ENCODE peak calls at places on chromosomes 4 and X, in four cellular contexts. Q is pancreas, B is heart left ventricle, T is AG04450. I is an unnamed sample.

GRCh38 chr4:55395218-55395528 is 584 bp upstream of the TMEM165 start:
- DNase-seq in Q (no peak), T (no peak), B (no peak), I (no peak)

GRCh38 chr4:128163177-128164117 is 102.3 kb downstream of the LARP1B start:
- DNase-seq in Q (no peak), T (peak), B (no peak), I (no peak)

GRCh38 chr4:165631208-165631894 is 241.7 kb upstream of the TLL1 start:
- DNase-seq in T (no peak), B (no peak), Q (no peak), I (no peak)

GRCh38 chr4:124454772-124455270 is 257.7 kb downstream of the ANKRD50 start:
- DNase-seq in B (no peak), Q (no peak), T (no peak), I (no peak)

GRCh38 chr4:146398404-146398803 is 123.3 kb downstream of the SLC10A7 start:
- DNase-seq in T (no peak), B (no peak), Q (no peak), I (no peak)

GRCh38 chrX:8848921-8849320 is 47.7 kb upstream of the FAM9A start:
- DNase-seq in Q (no peak), T (no peak), B (no peak), I (no peak)

GRCh38 chr4:177450421-177451107 is 8.3 kb upstream of the AGA start:
- DNase-seq in T (no peak), B (no peak), Q (no peak), I (no peak)

GRCh38 chr4:26161030-26161824 is 159.6 kb upstream of the RBPJ start:
- DNase-seq in B (no peak), Q (no peak), T (no peak), I (no peak)

GRCh38 chr4:173835863-173836262 is 305.8 kb upstream of the HAND2 start:
- DNase-seq in Q (no peak), B (peak), T (peak), I (no peak)

DNA sequence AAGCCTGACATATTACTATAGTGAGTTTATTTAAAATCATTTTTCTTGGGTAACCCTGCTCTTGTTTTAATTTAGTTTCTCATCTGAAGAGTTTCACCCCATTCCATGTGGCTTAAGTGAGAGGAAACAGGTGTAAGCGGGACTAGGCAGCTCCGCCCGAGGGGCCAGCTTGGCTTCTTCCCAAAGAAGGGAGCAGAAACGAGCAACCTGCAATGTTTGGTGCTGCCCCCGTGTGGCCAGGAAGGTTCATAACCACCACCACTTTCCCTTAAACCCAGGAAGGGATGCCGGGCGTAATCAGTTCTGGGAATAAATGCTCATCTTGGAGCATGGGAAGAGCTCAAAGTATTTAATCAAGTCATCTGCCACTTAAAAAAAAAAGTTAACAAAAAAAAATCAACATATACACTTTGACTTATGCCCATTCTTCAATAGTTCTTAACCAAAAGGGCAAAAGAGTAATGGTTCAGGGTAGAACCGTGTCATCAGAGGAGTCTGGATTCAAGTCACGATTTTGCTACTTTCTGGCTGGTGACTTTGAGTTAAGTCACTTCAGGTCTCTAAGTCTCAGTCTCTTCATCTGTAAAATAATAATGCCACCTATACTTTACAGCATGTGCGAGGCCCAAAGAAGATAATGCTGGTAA is 147.9 kb downstream of the NSUN7 start:
- DNase-seq in B (peak), T (no peak), Q (peak), I (peak)
- H3K4me3 ChIP-seq in B (no peak), T (no peak), Q (peak), I (peak)

GRCh38 chr4:142567620-142568451 is 278.3 kb downstream of the INPP4B start:
- DNase-seq in B (no peak), T (no peak), Q (no peak), I (no peak)
- H3K27ac ChIP-seq in B (no peak), T (no peak), Q (peak), I (no peak)

DNA sequence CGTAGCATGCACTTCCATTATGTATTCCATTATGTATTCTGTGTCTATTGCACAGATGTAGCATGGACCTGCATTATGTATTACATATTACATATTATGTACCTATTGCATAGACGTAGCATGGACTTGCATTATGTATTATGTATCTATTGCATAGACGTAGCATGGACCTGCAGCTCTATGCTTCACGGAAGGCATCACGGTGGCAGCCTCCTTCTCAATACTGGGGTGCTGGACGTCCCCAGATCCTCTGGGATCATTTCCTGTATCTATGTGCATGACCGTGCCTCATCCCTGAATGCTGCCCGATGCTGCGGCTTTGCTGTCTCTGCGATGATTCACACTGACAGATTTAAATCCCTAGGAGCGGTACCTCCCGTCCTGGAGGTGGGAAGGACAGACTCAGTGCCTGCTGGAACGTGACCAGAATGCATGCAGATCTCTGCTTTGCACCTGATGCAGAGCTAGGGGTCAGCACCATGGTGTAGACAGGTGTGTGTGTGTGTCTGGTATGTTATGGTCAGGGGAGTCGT is 317.5 kb downstream of the DHRSX start:
- DNase-seq in B (no peak), T (no peak), Q (no peak), I (no peak)
- H3K4me3 ChIP-seq in B (no peak), T (no peak), Q (no peak), I (no peak)

DNA sequence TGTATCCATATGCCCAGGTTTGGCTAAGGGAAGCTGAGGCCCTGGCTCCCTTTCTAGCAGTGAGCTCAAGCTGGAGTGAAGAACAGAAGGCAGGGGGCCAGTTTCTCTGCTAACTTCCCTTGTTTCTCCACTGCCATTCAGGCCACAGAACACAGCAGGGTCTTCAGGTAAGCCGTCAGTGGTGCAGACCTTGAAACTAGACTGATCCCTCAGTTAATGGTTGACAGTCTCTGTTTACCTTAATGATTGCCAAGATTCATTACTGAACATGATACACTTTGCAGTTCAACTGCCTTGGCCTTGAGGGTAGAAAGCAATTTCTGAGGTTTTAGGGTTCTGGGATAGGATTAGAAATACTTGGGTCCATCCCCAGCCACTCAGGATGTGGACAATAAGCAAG is 8.9 kb upstream of the GJB1 start:
- DNase-seq in T (no peak), B (no peak), Q (no peak), I (no peak)
- H3K27ac ChIP-seq in T (no peak), B (no peak), Q (peak), I (no peak)

GRCh38 chr4:40256329-40256728 is 59.5 kb downstream of the RHOH start:
- DNase-seq in T (no peak), Q (no peak), B (no peak), I (no peak)

GRCh38 chr4:40255722-40256281 is 59.0 kb downstream of the RHOH start:
- DNase-seq in T (peak), B (no peak), Q (no peak), I (no peak)

GRCh38 chr4:40253906-40254305 is 57.1 kb downstream of the RHOH start:
- DNase-seq in Q (no peak), T (no peak), B (no peak), I (no peak)

GRCh38 chr4:40258624-40259023 is 61.8 kb downstream of the RHOH start:
- DNase-seq in T (no peak), B (no peak), Q (no peak), I (no peak)

DNA sequence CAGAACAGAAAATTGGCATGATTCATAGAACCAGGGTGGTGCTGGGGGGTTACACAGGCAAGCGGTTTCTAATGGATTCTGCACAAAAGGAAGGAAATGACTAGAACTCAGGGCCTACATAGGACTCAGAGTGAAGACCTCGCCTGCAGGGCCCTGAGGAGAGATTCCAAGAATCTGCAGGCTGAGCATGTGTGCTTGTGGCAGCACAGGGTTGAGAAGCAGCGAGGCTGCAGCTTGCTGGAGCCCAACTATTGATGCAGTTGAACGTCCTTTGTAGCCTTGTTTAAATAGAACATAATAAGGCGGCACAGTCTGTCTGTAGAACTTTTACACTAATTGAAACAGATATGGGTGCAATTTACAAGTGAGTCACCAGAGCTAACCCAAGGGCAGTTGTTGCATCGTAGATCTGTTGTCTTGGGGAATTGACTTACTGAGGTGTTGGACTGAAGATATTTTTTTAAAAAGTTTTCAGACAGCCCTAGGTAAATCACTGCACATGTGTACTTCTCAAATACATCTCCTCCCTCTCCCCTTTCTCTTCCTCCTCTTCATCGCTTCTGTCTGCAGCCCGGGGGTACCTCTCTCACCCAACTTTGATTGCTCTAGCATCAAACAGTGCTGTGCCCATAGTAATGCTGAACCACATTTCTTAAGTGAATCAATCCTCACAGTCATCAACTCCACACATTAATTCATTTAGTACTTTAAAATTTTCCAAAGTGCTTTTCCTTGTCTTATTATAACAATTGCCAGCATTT is 58.3 kb downstream of the RHOH start:
- DNase-seq in B (no peak), T (no peak), Q (no peak), I (no peak)
- H3K4me3 ChIP-seq in B (no peak), T (no peak), Q (no peak), I (no peak)

I was measured in dorsolateral prefrontal cortex.